ENCODE peak calls at places on chromosomes 5 and 9, in ten cellular contexts. M, Q, H, T, F, W, G, P, C and O are unnamed samples.

GRCh38 chr9:97109194-97109811 is 70.4 kb upstream of the CTSV start:
- DNase-seq in C (peak), T (no peak), W (peak), Q (peak), H (peak), G (peak), M (peak), P (peak), F (peak), O (peak)

GRCh38 chr9:120791161-120791560 is 2.1 kb downstream of the FBXW2 start:
- DNase-seq in T (no peak), H (no peak), G (no peak), C (no peak), M (peak), W (peak), P (no peak), F (peak), Q (no peak), O (no peak)

GRCh38 chr9:2623046-2623865 is 1.7 kb downstream of the VLDLR start:
- DNase-seq in C (peak), T (no peak), Q (peak), W (peak), G (peak), M (peak), P (peak), H (no peak), F (peak), O (peak)

GRCh38 chr9:127714020-127714835 is 1.2 kb downstream of the PTRH1 start:
- DNase-seq in H (no peak), W (no peak), P (no peak), M (peak), C (no peak), F (no peak), G (no peak), Q (no peak), T (no peak), O (no peak)

GRCh38 chr5:74538206-74538661 is 102.3 kb downstream of the ENC1 start:
- DNase-seq in T (peak), G (peak), H (no peak), M (peak), P (no peak), F (peak), W (peak), C (no peak), Q (no peak), O (no peak)

GRCh38 chr9:94101169-94101853 is 17.0 kb downstream of the PTPDC1 start:
- DNase-seq in G (no peak), W (no peak), T (no peak), C (no peak), M (no peak), F (no peak), Q (no peak), P (no peak), H (no peak), O (no peak)

GRCh38 chr9:76999261-76999660 is 20.2 kb upstream of the FOXB2 start:
- DNase-seq in H (no peak), Q (peak), C (no peak), T (no peak), W (no peak), M (no peak), P (no peak), F (no peak), G (no peak), O (no peak)

GRCh38 chr9:18485691-18486090 is 11.7 kb downstream of the ADAMTSL1 start:
- DNase-seq in M (peak), W (peak), H (no peak), P (no peak), C (no peak), Q (no peak), T (no peak), G (no peak), F (no peak), O (no peak)

GRCh38 chr9:128370752-128371621 is at the start of gene URM1:
- DNase-seq in P (peak), F (peak), T (peak), H (peak), C (peak), W (peak), G (peak), M (peak), Q (peak), O (peak)

GRCh38 chr9:15927131-15927530 is 374.3 kb downstream of the CCDC171 start:
- DNase-seq in H (no peak), F (no peak), Q (no peak), W (peak), C (no peak), M (peak), P (no peak), T (no peak), G (no peak), O (no peak)

GRCh38 chr9:89477811-89478583 is 19.9 kb downstream of the SEMA4D start:
- DNase-seq in P (peak), T (no peak), F (peak), G (peak), W (peak), C (no peak), M (no peak), H (no peak), Q (no peak), O (peak)

GRCh38 chr5:32390819-32391591 is 53.5 kb downstream of the ZFR start:
- DNase-seq in M (peak), F (no peak), Q (no peak), P (no peak), G (peak), W (peak), H (peak), T (peak), C (no peak), O (no peak)

GRCh38 chr5:142506756-142507155 is 179.1 kb downstream of the FGF1 start:
- DNase-seq in W (peak), M (peak), Q (no peak), P (no peak), H (no peak), C (no peak), T (no peak), F (no peak), G (no peak), O (peak)

GRCh38 chr5:95620870-95621838 is 1.3 kb downstream of the GPR150 start:
- DNase-seq in T (no peak), M (peak), F (peak), Q (peak), C (peak), H (no peak), G (peak), W (peak), P (peak), O (no peak)

GRCh38 chr5:168328804-168329203 is 37.4 kb downstream of the WWC1 start:
- DNase-seq in G (no peak), T (no peak), M (no peak), C (peak), H (no peak), P (peak), F (no peak), W (no peak), Q (peak), O (no peak)

DNA sequence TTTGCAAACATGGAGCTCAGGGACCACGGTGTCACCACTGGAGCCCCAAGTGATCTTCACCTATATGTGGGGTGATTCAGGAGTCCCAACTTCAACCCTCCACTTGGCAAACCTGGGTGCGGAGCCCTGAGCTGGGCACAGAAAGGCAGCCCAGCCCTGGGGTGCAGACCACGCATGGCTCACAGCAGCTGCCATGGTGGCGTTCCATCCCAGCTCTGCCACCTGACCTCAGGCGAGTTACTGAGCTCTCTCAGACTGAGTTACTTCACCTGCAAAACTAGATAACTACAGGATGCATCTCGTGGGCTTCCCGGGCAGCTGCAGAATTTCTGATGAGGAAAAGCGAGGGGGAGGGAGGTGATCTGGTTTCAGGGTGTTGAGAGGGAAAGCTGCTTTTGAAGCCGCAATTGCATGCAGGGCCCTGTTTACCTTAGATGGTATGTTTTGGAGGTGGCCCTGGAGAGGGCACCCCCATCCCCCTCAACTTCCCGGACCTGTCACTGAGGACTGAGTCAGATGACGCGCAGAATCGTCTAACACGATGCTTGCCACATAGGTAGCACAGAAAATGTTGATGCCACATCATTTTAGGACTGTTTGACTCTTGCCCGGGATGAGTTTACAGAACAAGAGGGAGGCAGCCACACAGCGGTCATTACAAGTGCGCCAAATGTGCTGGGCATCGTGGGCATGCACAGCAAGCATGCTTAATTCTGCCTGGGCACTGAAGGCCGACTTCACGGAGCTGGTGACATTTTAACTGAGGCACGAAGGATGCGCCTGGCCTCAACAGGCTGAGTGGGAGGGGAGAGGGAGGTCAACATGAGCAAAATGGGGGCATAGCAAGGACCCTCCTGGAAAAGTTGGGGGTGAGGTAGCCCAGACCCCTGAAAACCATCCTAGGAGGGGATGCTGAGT is 154.6 kb downstream of the COL23A1 start:
- DNase-seq in M (no peak), Q (peak), P (no peak), T (no peak), G (no peak), F (no peak), W (no peak), H (no peak), C (peak), O (no peak)
- H3K4me3 ChIP-seq in M (no peak), Q (no peak), P (no peak), T (no peak), G (no peak), F (no peak), W (no peak), H (no peak), C (no peak), O (no peak)

DNA sequence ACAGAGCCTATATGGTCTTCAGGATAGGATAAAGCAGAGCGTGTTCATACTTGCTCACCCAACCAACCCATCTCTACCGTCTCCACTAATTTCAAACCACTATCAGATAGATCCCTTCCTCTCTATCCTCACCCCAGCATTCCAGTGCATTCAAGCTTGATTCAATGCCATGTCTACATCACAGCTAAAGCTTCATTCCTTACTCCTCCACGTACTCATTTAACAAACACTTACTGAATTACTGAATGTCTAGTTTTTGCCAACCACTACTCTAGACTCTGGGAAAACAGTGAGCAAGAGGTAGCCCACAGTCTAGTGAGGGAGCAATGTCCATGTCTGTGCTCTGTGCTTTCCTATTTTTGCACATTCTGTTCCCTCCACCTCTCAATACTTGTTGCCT is 163.5 kb upstream of the MSX2 start:
- DNase-seq in F (no peak), H (no peak), M (no peak), T (no peak), Q (no peak), W (peak), G (no peak), P (no peak), C (no peak), O (no peak)
- H3K4me3 ChIP-seq in F (no peak), H (no peak), M (no peak), T (no peak), Q (no peak), W (no peak), G (no peak), P (no peak), C (no peak), O (no peak)

GRCh38 chr9:70868661-70869652 is 252.5 kb downstream of the TRPM3 start:
- DNase-seq in M (no peak), G (no peak), P (no peak), C (no peak), H (no peak), F (peak), W (peak), T (no peak), Q (no peak), O (no peak)
- H3K4me3 ChIP-seq in M (no peak), G (no peak), P (no peak), C (no peak), H (no peak), F (peak), W (peak), T (no peak), Q (no peak), O (peak)

GRCh38 chr5:35990941-35991592 is at the start of gene UGT3A1:
- DNase-seq in C (peak), T (no peak), P (peak), F (no peak), Q (peak), W (no peak), M (no peak), G (no peak), H (no peak), O (no peak)

GRCh38 chr5:35988529-35988928 is 2.7 kb downstream of the UGT3A1 start:
- DNase-seq in H (no peak), G (no peak), P (no peak), C (no peak), W (no peak), Q (no peak), F (no peak), M (no peak), T (no peak), O (no peak)

GRCh38 chr5:35987776-35988175 is 3.4 kb downstream of the UGT3A1 start:
- DNase-seq in W (no peak), F (no peak), G (no peak), Q (no peak), C (no peak), M (no peak), T (no peak), H (no peak), P (no peak), O (no peak)

GRCh38 chr5:35990524-35990923 is 666 bp downstream of the UGT3A1 start:
- DNase-seq in F (no peak), M (no peak), C (no peak), G (no peak), T (no peak), W (no peak), H (no peak), Q (no peak), P (no peak), O (no peak)
- H3K4me3 ChIP-seq in F (no peak), M (no peak), C (peak), G (no peak), T (no peak), W (no peak), H (no peak), Q (peak), P (peak), O (no peak)

DNA sequence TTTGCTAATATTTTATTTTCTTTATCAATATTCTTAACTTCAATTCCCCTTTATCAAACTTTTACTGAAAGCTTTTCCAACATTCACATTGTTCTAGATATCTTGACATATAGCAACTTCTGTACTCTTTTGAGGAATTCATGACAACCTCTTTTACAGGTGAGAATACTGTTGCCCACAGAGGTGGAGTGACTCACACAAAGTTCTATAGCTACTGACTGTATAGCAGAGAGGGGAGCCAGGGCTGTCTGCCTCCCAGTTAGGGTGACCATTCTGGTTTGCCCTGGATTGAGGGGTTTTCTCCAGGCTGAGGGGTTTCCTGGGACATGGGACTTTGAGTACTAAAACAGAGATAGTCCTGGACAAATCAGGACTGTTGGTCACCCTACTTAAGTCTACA is 16.2 kb downstream of the SEC61B start:
- DNase-seq in H (no peak), T (no peak), W (no peak), G (no peak), C (no peak), P (no peak), Q (no peak), M (no peak), F (no peak), O (no peak)
- H3K4me3 ChIP-seq in H (no peak), T (no peak), W (no peak), G (no peak), C (no peak), P (no peak), Q (no peak), M (no peak), F (no peak), O (no peak)

DNA sequence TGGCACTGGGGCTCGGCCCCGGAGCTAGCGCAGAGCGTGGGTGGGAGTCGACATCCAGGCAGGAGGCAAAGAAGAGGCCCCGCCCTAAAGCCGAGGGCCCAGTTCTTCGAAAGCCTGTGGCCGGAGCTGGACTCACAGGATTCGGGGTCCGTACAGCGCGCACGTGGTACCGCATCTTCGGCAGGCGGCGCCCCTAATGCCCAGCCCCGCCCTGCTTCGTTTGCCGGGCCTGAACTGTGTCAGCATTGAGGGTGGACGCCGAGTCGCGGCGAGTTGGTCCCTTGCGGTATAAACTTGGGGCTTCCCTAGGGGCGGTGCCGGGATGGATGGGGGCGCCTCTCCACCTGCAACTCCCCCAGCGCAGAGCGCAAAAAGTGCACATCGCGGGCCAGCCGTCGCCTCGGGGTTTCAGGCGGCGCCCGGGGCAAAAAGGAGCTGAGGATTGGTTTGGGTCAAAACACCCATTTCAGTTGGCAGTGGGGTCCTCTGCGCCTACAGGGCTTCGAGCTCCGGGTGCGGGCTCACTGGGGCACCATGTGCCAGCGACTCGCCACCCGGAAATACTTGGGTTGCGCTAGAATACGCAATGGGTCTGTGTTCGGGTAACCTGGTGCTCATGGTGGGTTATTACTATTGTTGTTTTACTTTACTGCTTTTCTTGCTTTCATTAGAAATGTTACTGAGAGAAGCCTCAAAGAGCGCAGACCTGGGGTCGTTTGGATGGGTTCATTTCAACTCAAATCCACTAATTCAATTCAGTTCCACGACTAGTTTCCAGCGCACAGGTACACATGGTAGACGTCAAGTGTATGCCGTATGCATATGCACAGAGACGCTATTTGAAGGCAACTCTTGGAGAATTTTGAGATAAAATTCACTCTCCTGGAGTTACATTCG is 3.9 kb upstream of the PAX5 start:
- DNase-seq in W (peak), H (no peak), G (no peak), F (no peak), Q (peak), M (peak), P (no peak), C (peak), T (no peak), O (no peak)
- H3K4me3 ChIP-seq in W (no peak), H (no peak), G (no peak), F (no peak), Q (peak), M (peak), P (peak), C (peak), T (no peak), O (no peak)

GRCh38 chr5:112979723-112980122 is 3.1 kb downstream of the DCP2 start:
- DNase-seq in W (no peak), H (no peak), C (no peak), T (no peak), G (no peak), P (no peak), Q (no peak), F (peak), M (no peak), O (no peak)
- H3K4me3 ChIP-seq in W (no peak), H (no peak), C (peak), T (peak), G (peak), P (no peak), Q (no peak), F (no peak), M (peak), O (no peak)

DNA sequence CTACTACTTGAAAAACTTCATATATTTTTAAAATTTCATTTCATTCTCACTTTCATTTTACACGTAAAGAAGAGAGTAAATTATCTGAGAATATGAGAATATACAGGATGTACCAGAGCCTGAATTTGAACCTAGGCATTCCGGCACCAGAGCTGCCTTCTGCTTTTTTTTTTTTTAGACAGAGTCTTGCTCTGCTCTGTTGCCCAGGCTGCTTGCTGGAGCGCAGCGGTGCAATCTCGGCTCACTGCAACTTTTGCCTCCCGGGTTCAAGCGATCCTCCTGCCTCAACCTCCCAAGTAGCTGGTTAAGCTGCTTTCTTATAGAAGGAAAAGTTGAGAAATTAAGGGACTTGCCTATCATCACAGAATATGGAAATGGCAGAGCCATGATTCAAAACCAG is 540.1 kb downstream of the EBF1 start:
- DNase-seq in H (no peak), W (no peak), C (no peak), Q (no peak), G (no peak), F (no peak), P (no peak), M (no peak), T (no peak), O (no peak)
- H3K4me3 ChIP-seq in H (no peak), W (no peak), C (no peak), Q (no peak), G (no peak), F (no peak), P (no peak), M (no peak), T (no peak), O (no peak)

GRCh38 chr9:131282688-131283422 is 6.5 kb upstream of the FAM78A start:
- DNase-seq in Q (peak), F (peak), M (peak), H (no peak), W (peak), C (peak), P (peak), T (no peak), G (no peak), O (no peak)
- H3K4me3 ChIP-seq in Q (peak), F (peak), M (peak), H (no peak), W (no peak), C (peak), P (peak), T (peak), G (no peak), O (peak)